ENCODE peak calls at places on chromosomes 6 and 20, in eight cellular contexts. P is upper lobe of right lung, H is type B pancreatic cell, Y is AG10803, S is Calu3, V is upper lobe of left lung, I is cardiac fibroblast, K is ovary. E is an unnamed sample.

GRCh38 chr6:24273471-24273870 is 84.4 kb downstream of the DCDC2 start:
- DNase-seq in H (no peak), S (no peak), P (no peak), V (no peak), Y (peak; percentile 0), I (no peak), K (no peak), E (no peak)

GRCh38 chr20:51043811-51044210 is 20.9 kb upstream of the KCNG1 start:
- DNase-seq in V (no peak), Y (peak; percentile 63), H (no peak), I (peak; percentile 79), K (no peak), S (no peak), P (no peak), E (no peak)

GRCh38 chr6:39387785-39388184 is 65.3 kb upstream of the KCNK16 start:
- DNase-seq in Y (no peak), H (no peak), V (no peak), K (no peak), P (no peak), I (no peak), S (no peak), E (no peak)

GRCh38 chr6:151493495-151494234 is at the start of gene CCDC170:
- DNase-seq in K (peak; percentile 68), I (peak; percentile 10), H (peak; percentile 75), V (peak; percentile 94), Y (no peak), S (peak; percentile 36), P (peak; percentile 79), E (peak; percentile 35)

GRCh38 chr6:109469591-109470189 is 13.3 kb downstream of the ZBTB24 start:
- DNase-seq in K (no peak), H (no peak), Y (no peak), V (no peak), S (no peak), I (no peak), P (no peak), E (no peak)

GRCh38 chr6:94894300-94894699 is 683.0 kb upstream of the MANEA start:
- DNase-seq in Y (no peak), S (no peak), H (no peak), P (no peak), V (no peak), K (no peak), I (no peak), E (no peak)

GRCh38 chr20:50153500-50154377 is at the start of gene PEDS1:
- DNase-seq in S (peak; percentile 96), K (peak; percentile 93), H (peak; percentile 93), V (peak; percentile 98), Y (peak; percentile 90), P (peak; percentile 97), I (peak; percentile 84), E (peak; percentile 98)

GRCh38 chr6:38239719-38240451 is 399.8 kb downstream of the BTBD9 start:
- DNase-seq in I (peak; percentile 44), V (no peak), H (no peak), K (no peak), P (no peak), S (no peak), Y (peak; percentile 73), E (no peak)

GRCh38 chr6:71602385-71602949 is 283.9 kb upstream of the RIMS1 start:
- DNase-seq in K (no peak), H (no peak), V (no peak), P (no peak), Y (peak; percentile 97), I (peak; percentile 82), S (peak; percentile 71), E (no peak)

GRCh38 chr20:61480158-61480825 is 228.2 kb downstream of the CDH4 start:
- DNase-seq in Y (no peak), I (no peak), P (no peak), K (no peak), S (no peak), V (no peak), H (no peak), E (no peak)
- TF ChIP-seq CTCF in Y (no peak), I (no peak), P (no peak), K (no peak), S (no peak), V (no peak), H (no peak), E (no peak)

GRCh38 chr6:168526841-168527281 is 85.9 kb downstream of the SMOC2 start:
- DNase-seq in P (no peak), K (no peak), H (no peak), Y (no peak), I (peak; percentile 80), S (no peak), V (no peak), E (no peak)

GRCh38 chr6:168524644-168525043 is 83.7 kb downstream of the SMOC2 start:
- DNase-seq in I (no peak), V (no peak), H (no peak), K (no peak), Y (no peak), S (no peak), P (no peak), E (no peak)

GRCh38 chr6:168525926-168526630 is 85.1 kb downstream of the SMOC2 start:
- DNase-seq in I (no peak), S (no peak), P (no peak), K (no peak), H (no peak), Y (no peak), V (no peak), E (no peak)

GRCh38 chr6:168527451-168528210 is 86.6 kb downstream of the SMOC2 start:
- DNase-seq in V (peak; percentile 83), I (peak; percentile 97), S (no peak), K (no peak), Y (no peak), P (no peak), H (no peak), E (no peak)

DNA sequence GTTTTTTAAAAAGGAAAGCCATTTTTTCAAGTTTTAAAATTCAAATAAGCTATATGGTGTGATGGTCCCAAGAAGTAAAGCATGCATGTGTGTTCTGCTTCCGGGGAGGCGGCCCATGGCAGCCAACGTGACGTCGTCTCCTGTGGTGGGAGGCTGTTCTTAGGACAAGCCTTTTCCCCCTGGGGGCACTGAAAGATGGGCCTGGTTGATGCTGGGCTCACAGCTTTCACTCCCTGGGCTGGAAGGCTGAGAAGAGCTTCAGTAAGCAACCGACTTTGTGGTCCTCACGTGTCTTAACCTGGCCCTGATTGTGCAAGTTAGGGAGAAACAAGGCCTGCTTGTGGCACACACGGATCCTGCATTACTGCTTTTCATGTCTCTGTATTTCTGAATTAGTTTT is 84.1 kb downstream of the SMOC2 start:
- DNase-seq in V (no peak), I (no peak), Y (no peak), P (no peak), H (no peak), S (no peak), K (no peak), E (no peak)
- TF ChIP-seq CTCF in V (no peak), I (no peak), Y (no peak), P (no peak), H (no peak), S (no peak), K (no peak), E (no peak)

GRCh38 chr20:35478804-35479472 is 23.5 kb downstream of the CEP250 start:
- DNase-seq in P (no peak), Y (no peak), K (no peak), H (no peak), S (no peak), I (peak; percentile 20), V (no peak), E (no peak)
- TF ChIP-seq CTCF in P (no peak), Y (no peak), K (no peak), H (no peak), S (peak; percentile 15), I (peak; percentile 10), V (no peak), E (no peak)

GRCh38 chr6:51753635-51754034 is 333.8 kb downstream of the PKHD1 start:
- DNase-seq in I (no peak), S (peak; percentile 11), H (no peak), Y (no peak), K (no peak), P (peak; percentile 61), V (no peak), E (no peak)
- TF ChIP-seq CTCF in I (no peak), S (peak; percentile 32), H (peak; percentile 69), Y (no peak), K (no peak), P (peak; percentile 35), V (peak; percentile 39), E (peak; percentile 49)

DNA sequence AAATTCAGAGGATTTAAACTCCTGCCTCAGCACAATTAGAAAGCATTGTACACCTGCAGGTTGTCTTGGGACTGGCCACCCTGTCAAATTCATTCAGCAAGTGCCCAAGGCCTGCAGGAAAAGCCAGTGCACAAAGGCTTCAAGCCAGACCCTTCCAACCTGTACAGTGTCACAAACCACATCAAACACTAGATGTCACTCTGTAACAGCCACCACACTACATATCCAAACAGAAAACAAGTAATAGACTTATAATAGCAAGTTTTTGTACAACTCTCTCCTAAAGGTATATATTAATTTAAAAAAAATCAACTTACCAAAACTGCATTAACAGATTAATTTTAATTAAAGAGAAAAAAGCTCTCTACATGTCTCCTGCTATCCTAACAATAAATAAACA is 47.6 kb downstream of the RALGAPA2 start:
- DNase-seq in V (no peak), H (no peak), K (no peak), P (no peak), I (peak; percentile 55), Y (no peak), S (no peak), E (no peak)
- TF ChIP-seq CTCF in V (peak; percentile 54), H (peak; percentile 71), K (no peak), P (peak; percentile 52), I (peak; percentile 35), Y (peak; percentile 31), S (no peak), E (peak; percentile 85)

DNA sequence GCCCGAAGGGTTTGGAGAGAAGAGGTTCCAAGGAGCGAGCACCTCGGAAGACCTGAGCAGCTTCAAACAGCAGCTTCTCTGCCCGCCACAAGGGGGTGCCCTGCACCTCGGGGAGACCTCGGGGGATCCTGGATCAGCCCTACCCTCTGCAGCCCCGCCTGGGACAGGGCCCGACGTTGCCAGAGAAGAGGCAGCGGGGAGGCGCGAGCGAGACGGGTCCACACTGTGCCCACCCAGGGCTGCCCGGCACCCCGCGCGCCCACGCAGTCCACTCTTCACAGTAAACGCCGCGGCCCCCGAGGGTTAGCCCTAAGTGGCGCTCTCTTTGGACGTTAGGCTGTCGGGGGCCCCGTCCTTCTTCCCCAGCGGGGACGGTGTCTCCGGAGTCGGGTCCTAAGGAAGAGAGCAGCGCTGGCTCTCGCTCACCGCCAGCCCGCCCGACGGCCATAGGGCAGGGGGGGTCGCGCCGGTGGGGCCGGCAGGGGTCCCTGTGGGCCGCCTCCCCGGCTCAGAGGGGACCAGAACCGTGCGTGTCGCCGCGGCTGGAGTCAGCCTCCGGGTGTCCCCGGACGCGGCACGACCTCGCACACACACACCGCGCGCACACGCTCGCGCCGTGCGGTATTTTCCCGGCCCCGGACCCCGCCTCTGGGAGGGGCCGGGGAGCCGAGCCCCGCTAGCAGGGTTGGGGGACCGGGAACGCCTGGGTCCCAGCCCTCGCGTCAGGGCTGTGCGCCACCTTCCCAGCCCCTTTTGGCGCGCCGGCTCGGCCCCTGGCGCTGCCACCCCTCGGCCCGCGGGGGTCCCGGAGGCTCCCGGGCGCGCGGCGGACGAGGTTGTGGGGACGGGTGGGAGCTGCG is 929 bp downstream of the CDH22 start:
- DNase-seq in K (peak; percentile 28), H (no peak), V (peak; percentile 83), I (peak; percentile 45), P (peak; percentile 82), S (peak; percentile 85), Y (peak; percentile 38), E (peak; percentile 90)
- TF ChIP-seq CTCF in K (peak; percentile 16), H (peak; percentile 84), V (peak; percentile 81), I (peak; percentile 89), P (peak; percentile 82), S (peak; percentile 97), Y (peak; percentile 77), E (peak; percentile 75)

GRCh38 chr20:40811660-40812414 is 122.8 kb upstream of the MAFB start:
- DNase-seq in V (peak; percentile 22), S (no peak), Y (no peak), K (no peak), I (no peak), H (peak; percentile 55), P (no peak), E (no peak)
- TF ChIP-seq CTCF in V (no peak), S (no peak), Y (peak; percentile 0), K (no peak), I (no peak), H (peak; percentile 47), P (no peak), E (no peak)